ENCODE peak calls at places on chromosomes 16 and 17, in ten cellular contexts. T, A, V, Z, I, G, B, Y, K and C are unnamed samples.

GRCh38 chr16:57299009-57299718 is 14.7 kb upstream of the PLLP start:
- DNase-seq in T (peak), G (peak), B (no peak), V (peak), K (peak), A (no peak), Z (no peak), Y (peak), I (peak), C (no peak)

GRCh38 chr16:17839272-17839671 is 368.5 kb upstream of the XYLT1 start:
- DNase-seq in K (no peak), T (no peak), A (no peak), G (no peak), Z (no peak), V (no peak), I (no peak), Y (no peak), B (no peak), C (no peak)

GRCh38 chr17:41484920-41485904 is 4.3 kb upstream of the KRT35 start:
- DNase-seq in G (no peak), V (no peak), Y (no peak), A (no peak), T (no peak), Z (no peak), B (no peak), K (no peak), I (no peak), C (no peak)

GRCh38 chr16:51888534-51888933 is 658.4 kb downstream of the TOX3 start:
- DNase-seq in T (no peak), Z (no peak), I (no peak), V (no peak), B (no peak), G (no peak), K (no peak), A (no peak), Y (no peak), C (no peak)

GRCh38 chr16:24013733-24014645 is 178.2 kb downstream of the PRKCB start:
- DNase-seq in I (no peak), V (no peak), B (no peak), Y (peak), G (no peak), Z (peak), A (peak), T (no peak), K (no peak), C (peak)

GRCh38 chr17:6761817-6762216 is 6.0 kb downstream of the XAF1 start:
- DNase-seq in Y (no peak), K (no peak), T (no peak), G (no peak), V (no peak), I (no peak), A (no peak), B (no peak), Z (no peak), C (no peak)

GRCh38 chr17:72056727-72057290 is 64.0 kb upstream of the SOX9 start:
- DNase-seq in B (no peak), Y (no peak), V (no peak), I (peak), Z (no peak), A (no peak), T (no peak), K (no peak), G (peak), C (no peak)

GRCh38 chr17:6938637-6939036 is 57.2 kb upstream of the ALOX12 start:
- DNase-seq in G (no peak), K (no peak), A (no peak), I (no peak), T (no peak), Y (no peak), V (no peak), B (no peak), Z (no peak), C (no peak)

GRCh38 chr16:2585651-2586081 is 47.8 kb downstream of the PDPK1 start:
- DNase-seq in Z (no peak), K (no peak), A (no peak), B (no peak), V (no peak), I (peak), G (no peak), Y (no peak), T (no peak), C (no peak)

GRCh38 chr17:48725294-48726064 is 2.5 kb downstream of the PRAC2 start:
- DNase-seq in B (no peak), G (no peak), Z (no peak), Y (no peak), T (no peak), I (no peak), V (no peak), K (no peak), A (no peak), C (no peak)

GRCh38 chr17:66988069-66988798 is 23.7 kb downstream of the CACNG4 start:
- DNase-seq in B (no peak), A (no peak), Y (no peak), Z (peak), I (no peak), K (no peak), G (no peak), V (no peak), T (no peak), C (no peak)

GRCh38 chr17:49994085-49995054 is 654 bp downstream of the DLX3 start:
- DNase-seq in K (no peak), B (no peak), G (peak), T (peak), V (no peak), I (no peak), Z (no peak), A (no peak), Y (peak), C (no peak)

GRCh38 chr17:76631821-76632565 is 11.6 kb downstream of the ST6GALNAC1 start:
- DNase-seq in Z (no peak), K (no peak), I (no peak), A (peak), V (no peak), B (no peak), T (peak), G (no peak), Y (peak), C (no peak)

GRCh38 chr17:74433421-74434121 is 1.7 kb downstream of the GPRC5C start:
- DNase-seq in G (no peak), I (peak), Z (no peak), K (no peak), A (no peak), B (no peak), V (peak), T (peak), Y (no peak), C (no peak)

GRCh38 chr16:50802000-50802399 is 60.1 kb downstream of the CYLD start:
- DNase-seq in T (no peak), I (no peak), K (no peak), B (no peak), Z (no peak), Y (no peak), G (no peak), A (no peak), V (no peak), C (no peak)

GRCh38 chr16:55494994-55495421 is 13.9 kb upstream of the LPCAT2 start:
- DNase-seq in A (no peak), K (no peak), B (no peak), Y (no peak), T (peak), V (no peak), I (no peak), G (no peak), Z (no peak), C (no peak)

GRCh38 chr17:8151120-8151640 is 1.0 kb downstream of the PER1 start:
- DNase-seq in I (peak), G (peak), Y (peak), B (no peak), V (peak), T (peak), K (no peak), A (peak), Z (peak), C (peak)

GRCh38 chr16:54175169-54175551 is 111.4 kb downstream of the IRX3 start:
- DNase-seq in G (no peak), Y (no peak), I (no peak), V (no peak), B (no peak), K (no peak), A (no peak), T (no peak), Z (no peak), C (no peak)

GRCh38 chr17:37824534-37825485 is 80.0 kb upstream of the HNF1B start:
- DNase-seq in Y (no peak), V (peak), T (peak), K (peak), B (no peak), I (no peak), Z (no peak), G (no peak), A (no peak), C (no peak)

GRCh38 chr17:62727916-62728672 is 80.0 kb downstream of the MARCHF10 start:
- DNase-seq in K (no peak), A (no peak), Y (peak), B (no peak), G (no peak), Z (no peak), I (no peak), T (no peak), V (no peak), C (no peak)
- TF ChIP-seq CTCF in K (peak), A (no peak), Y (no peak), B (peak), G (no peak), Z (peak), I (no peak), T (no peak), V (no peak), C (peak)

DNA sequence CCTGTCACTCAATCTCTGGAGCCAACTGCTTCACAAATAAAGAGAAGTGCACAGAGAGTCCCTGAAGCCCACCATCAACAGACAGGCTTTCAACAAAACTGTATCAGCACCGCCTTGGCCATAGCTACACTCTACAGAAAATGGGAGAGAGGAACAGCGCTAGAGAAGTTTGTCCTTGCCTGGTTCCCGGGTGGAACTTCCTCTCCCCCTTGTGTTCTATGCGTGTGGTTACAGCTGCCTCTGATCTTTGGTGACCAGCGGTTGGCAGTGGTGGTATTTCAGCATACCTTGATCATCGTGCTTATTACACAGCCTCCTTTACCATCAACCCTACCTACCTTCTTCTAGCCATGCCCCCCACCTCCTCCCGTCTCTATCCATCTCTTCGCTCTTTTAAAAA is 91.4 kb upstream of the CCL2 start:
- DNase-seq in G (peak), I (no peak), A (no peak), B (no peak), V (no peak), T (peak), Z (peak), Y (no peak), K (no peak), C (no peak)
- TF ChIP-seq CTCF in G (peak), I (no peak), A (no peak), B (no peak), V (peak), T (peak), Z (peak), Y (peak), K (peak), C (no peak)

GRCh38 chr17:57085448-57086068 is 512 bp downstream of the AKAP1 start:
- DNase-seq in B (no peak), G (peak), I (peak), Z (peak), T (peak), A (peak), K (no peak), Y (peak), V (no peak), C (peak)

GRCh38 chr17:57084361-57084801 is 665 bp upstream of the AKAP1 start:
- DNase-seq in B (no peak), I (no peak), Y (no peak), Z (no peak), V (no peak), T (no peak), A (no peak), K (no peak), G (no peak), C (no peak)

GRCh38 chr17:57088298-57088697 is 3.3 kb downstream of the AKAP1 start:
- DNase-seq in B (no peak), K (no peak), Z (no peak), V (no peak), G (no peak), T (no peak), Y (no peak), I (no peak), A (no peak), C (no peak)

GRCh38 chr17:57086069-57086930 is 1.3 kb downstream of the AKAP1 start:
- DNase-seq in I (no peak), K (no peak), G (peak), Z (peak), Y (peak), V (peak), T (peak), B (no peak), A (peak), C (peak)

DNA sequence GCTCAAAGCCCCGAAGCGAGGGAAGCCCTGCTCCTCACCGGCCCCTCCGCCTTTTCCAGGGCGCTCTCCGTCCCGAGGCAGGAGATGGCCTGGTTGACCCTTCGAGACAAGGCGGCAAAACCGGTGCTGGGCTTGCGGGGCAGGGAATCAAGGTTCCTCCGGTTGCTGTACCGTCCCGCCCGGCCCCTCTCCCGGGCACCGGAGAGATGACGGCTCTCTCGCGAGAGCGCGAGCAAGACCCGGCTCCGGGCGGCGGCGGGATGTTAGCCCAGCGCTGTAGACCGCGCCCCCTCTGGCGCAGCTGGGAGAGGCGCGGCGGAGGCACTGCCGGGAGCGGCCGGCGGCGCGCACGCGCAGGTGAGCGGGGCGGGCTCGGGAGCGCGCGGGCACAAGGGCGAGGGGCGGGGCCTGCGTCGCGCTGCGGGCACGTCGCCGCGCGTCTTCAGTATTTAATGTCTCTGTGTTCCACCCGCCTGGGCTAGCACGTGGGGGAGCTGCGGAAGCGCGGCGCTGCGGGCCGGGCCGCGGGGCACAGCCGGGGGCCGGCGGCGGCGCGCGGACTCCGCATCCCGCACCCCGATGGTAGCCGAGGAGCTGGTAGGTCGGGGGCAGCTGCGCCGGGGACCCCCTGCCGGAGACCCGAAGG is at the start of gene AKAP1:
- DNase-seq in G (peak), Y (peak), V (peak), Z (peak), I (peak), K (no peak), T (peak), A (peak), B (peak), C (peak)
- TF ChIP-seq CTCF in G (no peak), Y (peak), V (peak), Z (peak), I (no peak), K (no peak), T (peak), A (no peak), B (no peak), C (peak)

GRCh38 chr16:89873822-89874689 is 664 bp downstream of the TCF25 start:
- DNase-seq in T (peak), G (peak), V (peak), K (peak), A (peak), Y (peak), I (peak), Z (peak), B (peak), C (peak)

GRCh38 chr16:89871895-89872294 is 1.5 kb upstream of the TCF25 start:
- DNase-seq in K (no peak), B (no peak), I (no peak), T (no peak), V (no peak), G (no peak), Y (no peak), Z (no peak), A (no peak), C (no peak)

GRCh38 chr16:89869911-89870310 is 3.5 kb upstream of the TCF25 start:
- DNase-seq in A (no peak), I (no peak), Z (no peak), Y (no peak), G (no peak), B (no peak), T (no peak), V (no peak), K (no peak), C (no peak)

GRCh38 chr16:89870440-89870839 is 3.0 kb upstream of the TCF25 start:
- DNase-seq in Y (no peak), Z (no peak), I (no peak), G (no peak), T (no peak), A (no peak), K (no peak), V (no peak), B (no peak), C (no peak)

DNA sequence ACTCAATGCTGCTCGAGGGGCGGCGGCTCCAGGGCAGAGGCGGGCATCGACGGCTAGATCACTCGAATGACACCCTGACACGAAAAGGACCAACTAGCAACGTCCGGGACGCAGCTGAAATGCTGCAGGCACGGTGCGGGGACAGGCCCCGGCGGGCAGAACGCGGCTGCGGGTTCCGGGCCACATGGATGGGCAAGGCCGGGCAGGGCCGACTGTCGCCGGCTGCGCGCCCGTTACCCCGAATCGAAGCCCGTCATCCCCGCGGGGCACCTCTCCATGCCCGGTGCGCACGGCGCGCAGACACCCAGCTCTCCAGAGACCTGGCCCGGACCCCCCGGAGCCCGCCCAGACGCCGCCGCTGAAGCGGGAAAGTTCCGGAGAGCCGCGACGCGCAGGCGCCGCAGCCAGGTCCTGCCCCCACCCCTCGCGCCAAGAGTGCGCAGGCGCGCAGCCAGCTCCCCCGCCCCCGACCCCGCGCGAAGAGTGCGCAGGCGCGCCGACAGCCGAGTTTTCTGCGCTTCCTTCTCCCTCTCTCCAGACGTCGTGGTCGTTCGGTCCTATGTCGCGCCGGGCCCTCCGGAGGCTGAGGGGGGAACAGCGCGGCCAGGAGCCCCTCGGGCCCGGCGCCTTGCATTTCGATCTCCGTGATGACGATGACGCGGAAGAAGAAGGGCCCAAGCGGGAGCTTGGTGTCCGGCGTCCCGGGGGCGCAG is at the start of gene TCF25:
- DNase-seq in I (peak), B (peak), V (peak), Y (peak), A (peak), K (no peak), G (peak), Z (peak), T (peak), C (peak)
- TF ChIP-seq CTCF in I (no peak), B (no peak), V (no peak), Y (peak), A (no peak), K (no peak), G (no peak), Z (peak), T (no peak), C (no peak)

GRCh38 chr16:29899516-29900101 is at the start of gene SEZ6L2:
- DNase-seq in Y (peak), Z (peak), K (peak), T (peak), I (peak), G (peak), A (peak), V (peak), B (peak), C (no peak)
- TF ChIP-seq CTCF in Y (peak), Z (no peak), K (peak), T (peak), I (no peak), G (no peak), A (no peak), V (no peak), B (no peak), C (no peak)